ENCODE peak calls at places on chromosome 19, in eight cellular contexts. P, Z, D, S, A, M, K and J are unnamed samples.

GRCh38 chr19:9161427-9161826 is 17.4 kb upstream of the OR7D2 start:
- DNase-seq in S (no peak), D (no peak), A (no peak), M (no peak), Z (no peak), K (no peak), P (no peak), J (no peak)

GRCh38 chr19:45280471-45280961 is 29.4 kb downstream of the MARK4 start:
- DNase-seq in M (peak), S (no peak), Z (no peak), A (no peak), K (no peak), D (no peak), P (no peak), J (no peak)

GRCh38 chr19:31253816-31254551 is 95.3 kb downstream of the TSHZ3 start:
- DNase-seq in K (no peak), D (peak), P (no peak), S (peak), M (no peak), A (peak), Z (no peak), J (no peak)

GRCh38 chr19:46495789-46496099 is at the start of gene PNMA8B:
- DNase-seq in K (peak), D (peak), P (no peak), M (no peak), A (no peak), Z (no peak), S (peak), J (peak)

GRCh38 chr19:48819366-48819816 is 8.6 kb upstream of the BCAT2 start:
- DNase-seq in K (peak), Z (peak), M (no peak), S (peak), A (peak), P (peak), D (peak), J (no peak)

GRCh38 chr19:17985037-17985818 is 18.3 kb downstream of the KCNN1 start:
- DNase-seq in Z (no peak), D (no peak), S (no peak), M (no peak), P (no peak), A (no peak), K (no peak), J (no peak)

GRCh38 chr19:3249408-3249807 is 24.9 kb downstream of the CELF5 start:
- DNase-seq in M (no peak), P (no peak), Z (no peak), S (no peak), A (no peak), D (no peak), K (no peak), J (peak)

GRCh38 chr19:10603084-10603872 is 16.2 kb upstream of the AP1M2 start:
- DNase-seq in M (peak), P (peak), D (no peak), S (no peak), K (peak), Z (no peak), A (no peak), J (peak)

GRCh38 chr19:55703790-55704215 is 28.8 kb downstream of the EPN1 start:
- DNase-seq in K (peak), Z (no peak), A (no peak), S (no peak), M (peak), P (peak), D (peak), J (peak)

GRCh38 chr19:51365211-51366049 is 758 bp downstream of the ETFB start:
- DNase-seq in P (peak), M (no peak), D (peak), Z (no peak), K (peak), S (peak), A (peak), J (peak)

DNA sequence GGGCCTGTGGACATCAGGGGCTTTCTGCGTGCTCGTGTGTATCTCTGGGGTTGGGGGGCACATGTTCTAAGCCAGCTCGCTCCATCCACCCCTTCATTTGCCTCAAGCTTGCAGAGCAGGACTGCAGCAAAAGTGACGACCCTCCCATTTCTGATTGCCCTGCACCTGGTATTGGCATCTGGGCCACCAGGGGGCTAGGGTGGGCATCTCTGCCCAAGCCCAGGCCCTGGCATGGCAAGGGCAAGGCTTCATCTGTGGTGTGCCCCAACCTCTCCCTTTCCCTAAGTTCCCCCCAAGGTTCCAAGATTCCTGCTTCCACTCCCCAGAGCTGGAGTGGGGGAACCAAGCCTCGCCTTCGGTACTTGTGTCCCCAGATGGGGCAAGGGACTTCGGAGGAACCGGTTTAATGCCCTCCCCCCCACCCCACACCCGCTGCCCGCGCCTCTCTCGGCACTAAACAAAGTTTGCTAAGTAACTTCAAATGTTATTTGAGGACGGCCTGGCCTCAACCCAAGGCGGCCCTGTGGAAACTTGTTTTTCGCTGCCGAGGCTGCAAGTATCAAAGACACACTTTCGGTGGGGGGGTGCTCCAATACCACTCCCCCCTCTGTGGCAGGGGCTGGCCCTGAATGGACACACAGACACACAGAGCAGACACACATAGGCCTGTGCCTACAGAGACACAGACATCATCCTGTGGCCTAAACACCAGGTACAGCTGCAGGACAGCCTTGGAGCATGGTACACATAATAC is 12.2 kb downstream of the NFIX start:
- DNase-seq in K (peak), A (no peak), Z (no peak), P (peak), M (no peak), S (peak), D (no peak), J (no peak)
- TF ChIP-seq CTCF in K (no peak), A (no peak), Z (no peak), P (no peak), M (no peak), S (peak), D (no peak), J (no peak)

GRCh38 chr19:18995804-18996241 is 37.5 kb downstream of the SUGP2 start:
- DNase-seq in M (peak), A (peak), K (peak), P (peak), Z (peak), D (peak), S (peak), J (peak)
- TF ChIP-seq CTCF in M (no peak), A (peak), K (peak), P (no peak), Z (peak), D (peak), S (peak), J (no peak)

GRCh38 chr19:42324655-42325307 is 654 bp upstream of the MEGF8 start:
- DNase-seq in Z (no peak), K (no peak), M (no peak), P (no peak), D (no peak), A (no peak), S (no peak), J (no peak)
- TF ChIP-seq CTCF in Z (no peak), K (peak), M (no peak), P (no peak), D (no peak), A (no peak), S (no peak), J (peak)

DNA sequence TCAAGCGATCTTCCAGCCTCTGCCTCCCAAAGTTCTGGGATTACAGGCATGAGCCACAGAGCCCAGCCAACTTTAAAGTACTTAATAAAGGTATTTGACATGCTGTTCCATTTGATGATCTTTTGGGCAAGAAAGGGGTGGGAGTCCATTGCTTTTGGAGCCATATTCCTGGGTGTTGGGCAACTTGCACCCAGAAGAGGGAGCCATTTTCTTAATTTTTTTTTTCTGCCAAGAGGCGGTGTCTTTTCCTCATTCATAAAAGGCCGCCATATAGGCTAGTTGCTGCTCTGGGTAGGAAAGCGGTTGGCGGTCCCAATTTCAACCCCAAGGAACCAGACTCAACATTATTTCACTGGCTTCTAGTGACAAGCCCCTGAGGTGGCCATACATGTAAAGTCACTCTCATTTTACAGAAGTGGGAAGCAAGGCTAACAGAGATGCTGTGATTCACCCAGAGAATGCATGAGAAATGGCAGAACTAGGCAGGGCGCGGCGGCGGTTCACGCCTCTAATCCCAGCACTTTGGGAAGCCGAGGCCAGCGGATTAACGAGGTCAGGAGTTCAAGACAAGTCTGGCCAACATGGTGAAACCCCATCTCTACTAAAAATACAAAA is 139.6 kb downstream of the CACNA1A start:
- DNase-seq in D (peak), K (peak), M (peak), A (peak), Z (no peak), P (no peak), S (peak), J (no peak)
- TF ChIP-seq CTCF in D (peak), K (peak), M (no peak), A (peak), Z (peak), P (no peak), S (peak), J (peak)

GRCh38 chr19:33998739-33999345 is 173.5 kb upstream of the LSM14A start:
- DNase-seq in K (peak), S (peak), M (no peak), A (peak), Z (no peak), P (no peak), D (peak), J (no peak)
- TF ChIP-seq CTCF in K (peak), S (no peak), M (no peak), A (peak), Z (peak), P (peak), D (peak), J (peak)

DNA sequence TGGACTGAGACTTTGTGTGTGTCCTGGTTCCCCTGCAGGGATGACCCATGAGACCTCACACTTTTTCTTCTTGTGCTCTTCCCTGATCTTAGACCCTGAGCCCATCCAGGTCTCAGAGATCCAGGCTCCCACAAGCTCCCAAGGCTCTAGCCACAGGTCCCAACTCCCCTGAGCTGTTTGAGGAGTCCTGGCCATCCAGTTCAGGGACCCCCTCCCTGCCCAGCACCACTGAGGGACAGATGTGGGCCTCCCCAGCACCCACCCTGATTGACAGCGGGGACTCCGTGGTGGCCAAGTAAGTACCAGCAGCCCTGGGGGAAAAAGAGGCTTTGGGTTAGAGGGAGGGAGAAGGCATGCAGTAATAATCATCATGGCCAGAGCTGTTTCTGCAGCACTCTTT is 1.7 kb downstream of the PROSER3 start:
- DNase-seq in D (no peak), P (no peak), Z (no peak), M (no peak), A (no peak), K (no peak), S (no peak), J (no peak)
- TF ChIP-seq CTCF in D (no peak), P (no peak), Z (no peak), M (no peak), A (no peak), K (no peak), S (no peak), J (no peak)

DNA sequence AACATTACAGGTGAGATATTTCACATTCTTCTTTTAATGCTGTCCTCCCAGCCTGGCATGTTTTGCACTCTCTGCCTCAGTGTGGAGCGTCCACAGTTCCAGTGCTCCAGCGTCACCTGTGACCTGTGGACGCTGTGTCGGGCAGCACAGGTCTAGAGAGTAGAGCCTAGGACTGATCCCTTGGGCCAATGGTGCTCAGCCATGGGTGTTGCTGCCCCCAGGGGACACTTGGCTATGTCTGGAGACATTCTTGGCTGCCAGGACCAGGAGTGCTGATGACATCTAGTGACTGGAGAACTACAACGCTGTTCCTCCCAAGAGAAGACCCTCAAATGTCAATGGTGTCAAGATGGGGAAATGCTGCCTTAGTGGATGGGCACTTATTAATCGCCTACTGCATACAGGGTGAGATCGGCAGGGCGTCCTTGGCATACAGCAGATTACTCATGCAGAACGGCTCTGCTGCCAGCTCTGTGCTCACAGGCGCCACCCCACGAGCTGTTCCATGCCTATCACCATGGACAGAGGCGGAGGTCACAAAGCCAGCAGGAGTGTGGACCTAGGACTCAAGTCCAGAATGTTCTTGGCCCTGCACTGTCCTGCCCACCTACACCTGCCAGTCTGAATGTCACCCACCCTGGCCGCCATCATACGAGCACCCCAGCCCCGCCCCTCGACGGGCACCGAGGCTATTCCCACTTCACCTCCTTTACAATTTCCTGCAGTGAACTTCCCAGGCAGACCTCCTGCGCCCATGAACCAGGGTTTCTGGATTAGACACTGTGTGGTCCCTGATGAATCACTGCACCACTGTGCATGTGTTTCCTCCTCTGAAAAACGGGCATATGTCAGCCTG is 13.9 kb upstream of the MADCAM1 start:
- DNase-seq in M (no peak), K (no peak), A (no peak), P (no peak), Z (no peak), D (no peak), S (no peak), J (no peak)
- TF ChIP-seq CTCF in M (no peak), K (no peak), A (no peak), P (no peak), Z (no peak), D (no peak), S (no peak), J (no peak)